ENCODE peak calls at places on chromosomes 3 and 15, in eight cellular contexts. One of them, this sample, is unnamed.

GRCh38 chr15:75648156-75649000 is 666 bp downstream of the SNX33 start:
- DNase-seq in B cell: peak
- DNase-seq in psoas muscle: peak
- DNase-seq in HL-60: no peak
- DNase-seq in GM06990: no peak
- DNase-seq in pancreas: peak
- DNase-seq in progenitor cell of endocrine pancreas: peak
- DNase-seq in H9: peak
- DNase-seq in this sample: peak

GRCh38 chr15:67026171-67026967 is 39.0 kb upstream of the SMAD3 start:
- DNase-seq in B cell: no peak
- DNase-seq in psoas muscle: no peak
- DNase-seq in HL-60: no peak
- DNase-seq in GM06990: no peak
- DNase-seq in pancreas: no peak
- DNase-seq in progenitor cell of endocrine pancreas: no peak
- DNase-seq in H9: no peak
- DNase-seq in this sample: no peak

GRCh38 chr15:31498756-31499155 is 172.1 kb downstream of the KLF13 start:
- DNase-seq in B cell: no peak
- DNase-seq in psoas muscle: no peak
- DNase-seq in HL-60: no peak
- DNase-seq in GM06990: no peak
- DNase-seq in pancreas: no peak
- DNase-seq in progenitor cell of endocrine pancreas: no peak
- DNase-seq in H9: peak
- DNase-seq in this sample: no peak

GRCh38 chr3:102510663-102511062 is 75.8 kb downstream of the ZPLD1 start:
- DNase-seq in B cell: no peak
- DNase-seq in psoas muscle: no peak
- DNase-seq in HL-60: no peak
- DNase-seq in GM06990: no peak
- DNase-seq in pancreas: no peak
- DNase-seq in progenitor cell of endocrine pancreas: no peak
- DNase-seq in H9: no peak
- DNase-seq in this sample: no peak

GRCh38 chr3:136162322-136162721 is 33.8 kb downstream of the MSL2 start:
- DNase-seq in B cell: no peak
- DNase-seq in psoas muscle: peak
- DNase-seq in HL-60: no peak
- DNase-seq in GM06990: no peak
- DNase-seq in pancreas: no peak
- DNase-seq in progenitor cell of endocrine pancreas: no peak
- DNase-seq in H9: no peak
- DNase-seq in this sample: no peak

GRCh38 chr3:88433572-88433971 is 283.8 kb downstream of the C3orf38 start:
- DNase-seq in B cell: peak
- DNase-seq in psoas muscle: no peak
- DNase-seq in HL-60: no peak
- DNase-seq in GM06990: peak
- DNase-seq in pancreas: no peak
- DNase-seq in progenitor cell of endocrine pancreas: no peak
- DNase-seq in H9: no peak
- DNase-seq in this sample: peak

GRCh38 chr15:35690698-35691116 is 144.7 kb upstream of the DPH6 start:
- DNase-seq in B cell: no peak
- DNase-seq in psoas muscle: no peak
- DNase-seq in HL-60: no peak
- DNase-seq in GM06990: no peak
- DNase-seq in pancreas: no peak
- DNase-seq in progenitor cell of endocrine pancreas: no peak
- DNase-seq in H9: no peak
- DNase-seq in this sample: no peak

GRCh38 chr15:63749330-63749942 is 84.3 kb downstream of the HERC1 start:
- DNase-seq in B cell: no peak
- DNase-seq in psoas muscle: no peak
- DNase-seq in HL-60: no peak
- DNase-seq in GM06990: no peak
- DNase-seq in pancreas: no peak
- DNase-seq in progenitor cell of endocrine pancreas: no peak
- DNase-seq in H9: no peak
- DNase-seq in this sample: no peak

GRCh38 chr15:42582569-42583235 is 7.3 kb downstream of the STARD9 start:
- DNase-seq in B cell: no peak
- DNase-seq in psoas muscle: no peak
- DNase-seq in HL-60: no peak
- DNase-seq in GM06990: no peak
- DNase-seq in pancreas: no peak
- DNase-seq in progenitor cell of endocrine pancreas: no peak
- DNase-seq in H9: no peak
- DNase-seq in this sample: no peak

GRCh38 chr15:59751552-59752413 is 62.7 kb upstream of the BNIP2 start:
- DNase-seq in B cell: no peak
- DNase-seq in psoas muscle: no peak
- DNase-seq in HL-60: no peak
- DNase-seq in GM06990: no peak
- DNase-seq in pancreas: no peak
- DNase-seq in progenitor cell of endocrine pancreas: no peak
- DNase-seq in H9: no peak
- DNase-seq in this sample: no peak

GRCh38 chr15:91632176-91632575 is 221.3 kb upstream of the SLCO3A1 start:
- DNase-seq in B cell: no peak
- DNase-seq in psoas muscle: no peak
- DNase-seq in HL-60: no peak
- DNase-seq in GM06990: no peak
- DNase-seq in pancreas: no peak
- DNase-seq in progenitor cell of endocrine pancreas: no peak
- DNase-seq in H9: no peak
- DNase-seq in this sample: no peak

GRCh38 chr3:45092132-45093031 is 53.8 kb downstream of the CDCP1 start:
- DNase-seq in B cell: no peak
- DNase-seq in psoas muscle: no peak
- DNase-seq in HL-60: no peak
- DNase-seq in GM06990: no peak
- DNase-seq in pancreas: no peak
- DNase-seq in progenitor cell of endocrine pancreas: no peak
- DNase-seq in H9: no peak
- DNase-seq in this sample: no peak

GRCh38 chr3:65186268-65186667 is 498.5 kb upstream of the ADAMTS9 start:
- DNase-seq in B cell: no peak
- DNase-seq in psoas muscle: no peak
- DNase-seq in HL-60: no peak
- DNase-seq in GM06990: no peak
- DNase-seq in pancreas: no peak
- DNase-seq in progenitor cell of endocrine pancreas: no peak
- DNase-seq in H9: no peak
- DNase-seq in this sample: no peak

GRCh38 chr3:183385698-183386590 is 42.5 kb downstream of the MCF2L2 start:
- DNase-seq in B cell: peak
- DNase-seq in psoas muscle: no peak
- DNase-seq in HL-60: peak
- DNase-seq in GM06990: peak
- DNase-seq in pancreas: no peak
- DNase-seq in progenitor cell of endocrine pancreas: peak
- DNase-seq in H9: peak
- DNase-seq in this sample: peak

GRCh38 chr3:150765949-150766720 is 3.2 kb upstream of the SIAH2 start:
- DNase-seq in B cell: no peak
- DNase-seq in psoas muscle: no peak
- DNase-seq in HL-60: no peak
- DNase-seq in GM06990: peak
- DNase-seq in pancreas: no peak
- DNase-seq in progenitor cell of endocrine pancreas: no peak
- DNase-seq in H9: no peak
- DNase-seq in this sample: no peak

GRCh38 chr15:39828374-39828931 is 45.8 kb upstream of the FSIP1 start:
- DNase-seq in B cell: no peak
- DNase-seq in psoas muscle: no peak
- DNase-seq in HL-60: no peak
- DNase-seq in GM06990: no peak
- DNase-seq in pancreas: no peak
- DNase-seq in progenitor cell of endocrine pancreas: no peak
- DNase-seq in H9: no peak
- DNase-seq in this sample: no peak

GRCh38 chr3:176293277-176293676 is 904.0 kb downstream of the TBL1XR1 start:
- DNase-seq in B cell: no peak
- DNase-seq in psoas muscle: no peak
- DNase-seq in HL-60: no peak
- DNase-seq in GM06990: no peak
- DNase-seq in pancreas: no peak
- DNase-seq in progenitor cell of endocrine pancreas: no peak
- DNase-seq in H9: no peak
- DNase-seq in this sample: no peak

GRCh38 chr3:40455328-40455727 is 1.8 kb upstream of the RPL14 start:
- DNase-seq in B cell: no peak
- DNase-seq in psoas muscle: no peak
- DNase-seq in HL-60: no peak
- DNase-seq in GM06990: no peak
- DNase-seq in pancreas: no peak
- DNase-seq in progenitor cell of endocrine pancreas: no peak
- DNase-seq in H9: no peak
- DNase-seq in this sample: no peak
- TF ChIP-seq CTCF in B cell: no peak
- TF ChIP-seq CTCF in psoas muscle: no peak
- TF ChIP-seq CTCF in HL-60: no peak
- TF ChIP-seq CTCF in GM06990: no peak
- TF ChIP-seq CTCF in pancreas: no peak
- TF ChIP-seq CTCF in progenitor cell of endocrine pancreas: no peak
- TF ChIP-seq CTCF in H9: no peak
- TF ChIP-seq CTCF in this sample: no peak

GRCh38 chr3:851098-851790 is 241.6 kb upstream of the CNTN6 start:
- DNase-seq in B cell: no peak
- DNase-seq in psoas muscle: no peak
- DNase-seq in HL-60: no peak
- DNase-seq in GM06990: no peak
- DNase-seq in pancreas: no peak
- DNase-seq in progenitor cell of endocrine pancreas: no peak
- DNase-seq in H9: peak
- DNase-seq in this sample: peak

GRCh38 chr3:853489-853888 is 239.3 kb upstream of the CNTN6 start:
- DNase-seq in B cell: no peak
- DNase-seq in psoas muscle: no peak
- DNase-seq in HL-60: no peak
- DNase-seq in GM06990: no peak
- DNase-seq in pancreas: no peak
- DNase-seq in progenitor cell of endocrine pancreas: no peak
- DNase-seq in H9: no peak
- DNase-seq in this sample: no peak

GRCh38 chr3:852033-852432 is 240.8 kb upstream of the CNTN6 start:
- DNase-seq in B cell: no peak
- DNase-seq in psoas muscle: no peak
- DNase-seq in HL-60: no peak
- DNase-seq in GM06990: no peak
- DNase-seq in pancreas: no peak
- DNase-seq in progenitor cell of endocrine pancreas: no peak
- DNase-seq in H9: no peak
- DNase-seq in this sample: peak
- TF ChIP-seq CTCF in B cell: no peak
- TF ChIP-seq CTCF in psoas muscle: no peak
- TF ChIP-seq CTCF in HL-60: no peak
- TF ChIP-seq CTCF in GM06990: peak
- TF ChIP-seq CTCF in pancreas: no peak
- TF ChIP-seq CTCF in progenitor cell of endocrine pancreas: no peak
- TF ChIP-seq CTCF in H9: peak
- TF ChIP-seq CTCF in this sample: peak

GRCh38 chr15:99253381-99254090 is 2.3 kb downstream of the LRRC28 start:
- DNase-seq in B cell: no peak
- DNase-seq in psoas muscle: no peak
- DNase-seq in HL-60: no peak
- DNase-seq in GM06990: no peak
- DNase-seq in pancreas: no peak
- DNase-seq in progenitor cell of endocrine pancreas: no peak
- DNase-seq in H9: no peak
- DNase-seq in this sample: no peak
- TF ChIP-seq CTCF in B cell: no peak
- TF ChIP-seq CTCF in psoas muscle: no peak
- TF ChIP-seq CTCF in HL-60: no peak
- TF ChIP-seq CTCF in GM06990: no peak
- TF ChIP-seq CTCF in pancreas: no peak
- TF ChIP-seq CTCF in progenitor cell of endocrine pancreas: no peak
- TF ChIP-seq CTCF in H9: no peak
- TF ChIP-seq CTCF in this sample: no peak

GRCh38 chr3:71511446-71511845 is 72.1 kb downstream of the FOXP1 start:
- DNase-seq in B cell: no peak
- DNase-seq in psoas muscle: no peak
- DNase-seq in HL-60: no peak
- DNase-seq in GM06990: no peak
- DNase-seq in pancreas: no peak
- DNase-seq in progenitor cell of endocrine pancreas: no peak
- DNase-seq in H9: no peak
- DNase-seq in this sample: no peak

GRCh38 chr3:71512000-71512399 is 71.5 kb downstream of the FOXP1 start:
- DNase-seq in B cell: peak
- DNase-seq in psoas muscle: no peak
- DNase-seq in HL-60: no peak
- DNase-seq in GM06990: no peak
- DNase-seq in pancreas: no peak
- DNase-seq in progenitor cell of endocrine pancreas: no peak
- DNase-seq in H9: peak
- DNase-seq in this sample: peak

GRCh38 chr3:71511037-71511436 is 72.5 kb downstream of the FOXP1 start:
- DNase-seq in B cell: no peak
- DNase-seq in psoas muscle: no peak
- DNase-seq in HL-60: no peak
- DNase-seq in GM06990: no peak
- DNase-seq in pancreas: no peak
- DNase-seq in progenitor cell of endocrine pancreas: no peak
- DNase-seq in H9: no peak
- DNase-seq in this sample: no peak

GRCh38 chr3:71509024-71509423 is 74.5 kb downstream of the FOXP1 start:
- DNase-seq in B cell: no peak
- DNase-seq in psoas muscle: no peak
- DNase-seq in HL-60: no peak
- DNase-seq in GM06990: no peak
- DNase-seq in pancreas: no peak
- DNase-seq in progenitor cell of endocrine pancreas: no peak
- DNase-seq in H9: no peak
- DNase-seq in this sample: no peak

GRCh38 chr3:71510485-71510884 is 73.0 kb downstream of the FOXP1 start:
- DNase-seq in B cell: no peak
- DNase-seq in psoas muscle: no peak
- DNase-seq in HL-60: no peak
- DNase-seq in GM06990: no peak
- DNase-seq in pancreas: no peak
- DNase-seq in progenitor cell of endocrine pancreas: no peak
- DNase-seq in H9: no peak
- DNase-seq in this sample: no peak
- TF ChIP-seq CTCF in B cell: no peak
- TF ChIP-seq CTCF in psoas muscle: no peak
- TF ChIP-seq CTCF in HL-60: no peak
- TF ChIP-seq CTCF in GM06990: no peak
- TF ChIP-seq CTCF in pancreas: no peak
- TF ChIP-seq CTCF in progenitor cell of endocrine pancreas: no peak
- TF ChIP-seq CTCF in H9: no peak
- TF ChIP-seq CTCF in this sample: no peak

GRCh38 chr3:148203263-148204010 is 494.3 kb upstream of the AGTR1 start:
- DNase-seq in B cell: no peak
- DNase-seq in psoas muscle: no peak
- DNase-seq in HL-60: no peak
- DNase-seq in GM06990: no peak
- DNase-seq in pancreas: no peak
- DNase-seq in progenitor cell of endocrine pancreas: no peak
- DNase-seq in H9: no peak
- DNase-seq in this sample: no peak

GRCh38 chr3:148205945-148206845 is 491.5 kb upstream of the AGTR1 start:
- DNase-seq in B cell: no peak
- DNase-seq in psoas muscle: no peak
- DNase-seq in HL-60: no peak
- DNase-seq in GM06990: no peak
- DNase-seq in pancreas: no peak
- DNase-seq in progenitor cell of endocrine pancreas: no peak
- DNase-seq in H9: no peak
- DNase-seq in this sample: no peak

GRCh38 chr3:148202386-148202785 is 495.3 kb upstream of the AGTR1 start:
- DNase-seq in B cell: no peak
- DNase-seq in psoas muscle: no peak
- DNase-seq in HL-60: no peak
- DNase-seq in GM06990: no peak
- DNase-seq in pancreas: no peak
- DNase-seq in progenitor cell of endocrine pancreas: no peak
- DNase-seq in H9: no peak
- DNase-seq in this sample: no peak
- TF ChIP-seq CTCF in B cell: no peak
- TF ChIP-seq CTCF in psoas muscle: no peak
- TF ChIP-seq CTCF in HL-60: peak
- TF ChIP-seq CTCF in GM06990: peak
- TF ChIP-seq CTCF in pancreas: no peak
- TF ChIP-seq CTCF in progenitor cell of endocrine pancreas: peak
- TF ChIP-seq CTCF in H9: peak
- TF ChIP-seq CTCF in this sample: no peak

This sample was measured in GM13976.